ENCODE peak calls at places on chromosomes 3 and 15, in four cellular contexts. One of them, this sample, is unnamed.

GRCh38 chr3:98901032-98901464 is 447 bp downstream of the DCBLD2 start:
- DNase-seq in HFFc6: no peak
- DNase-seq in H9: peak
- DNase-seq in IMR-90: peak
- DNase-seq in this sample: peak

GRCh38 chr3:4232798-4233197 is 70.4 kb upstream of the SETMAR start:
- DNase-seq in HFFc6: no peak
- DNase-seq in H9: no peak
- DNase-seq in IMR-90: no peak
- DNase-seq in this sample: no peak

GRCh38 chr15:76285241-76285825 is 25.9 kb downstream of the ETFA start:
- DNase-seq in HFFc6: peak
- DNase-seq in H9: no peak
- DNase-seq in IMR-90: peak
- DNase-seq in this sample: peak

GRCh38 chr3:149501524-149501923 is 27.0 kb downstream of the TM4SF4 start:
- DNase-seq in HFFc6: peak
- DNase-seq in H9: no peak
- DNase-seq in IMR-90: peak
- DNase-seq in this sample: no peak

GRCh38 chr15:64856429-64857145 is 14.9 kb downstream of the PLEKHO2 start:
- DNase-seq in HFFc6: no peak
- DNase-seq in H9: peak
- DNase-seq in IMR-90: peak
- DNase-seq in this sample: no peak

GRCh38 chr3:146359841-146360240 is 108.9 kb upstream of the PLSCR4 start:
- DNase-seq in HFFc6: no peak
- DNase-seq in H9: no peak
- DNase-seq in IMR-90: no peak
- DNase-seq in this sample: no peak

GRCh38 chr3:151976211-151977050 is 103.0 kb downstream of the SUCNR1 start:
- DNase-seq in HFFc6: peak
- DNase-seq in H9: no peak
- DNase-seq in IMR-90: peak
- DNase-seq in this sample: peak

GRCh38 chr3:147987549-147987948 is 578.4 kb downstream of the ZIC1 start:
- DNase-seq in HFFc6: no peak
- DNase-seq in H9: no peak
- DNase-seq in IMR-90: no peak
- DNase-seq in this sample: no peak

GRCh38 chr3:119604878-119605277 is 7.2 kb downstream of the PLA1A start:
- DNase-seq in HFFc6: peak
- DNase-seq in H9: no peak
- DNase-seq in IMR-90: peak
- DNase-seq in this sample: no peak

GRCh38 chr15:62756326-62756994 is 286.1 kb upstream of the TPM1 start:
- DNase-seq in HFFc6: no peak
- DNase-seq in H9: no peak
- DNase-seq in IMR-90: no peak
- DNase-seq in this sample: no peak

GRCh38 chr3:159144891-159145290 is 343.0 kb downstream of the MFSD1 start:
- DNase-seq in HFFc6: no peak
- DNase-seq in H9: no peak
- DNase-seq in IMR-90: no peak
- DNase-seq in this sample: no peak

GRCh38 chr3:128503164-128503651 is 10.2 kb upstream of the GATA2 start:
- DNase-seq in HFFc6: no peak
- DNase-seq in H9: peak
- DNase-seq in IMR-90: no peak
- DNase-seq in this sample: peak

GRCh38 chr3:45545476-45545875 is 49.1 kb upstream of the LIMD1 start:
- DNase-seq in HFFc6: peak
- DNase-seq in H9: no peak
- DNase-seq in IMR-90: peak
- DNase-seq in this sample: peak

GRCh38 chr3:45546223-45546622 is 48.3 kb upstream of the LIMD1 start:
- DNase-seq in HFFc6: no peak
- DNase-seq in H9: no peak
- DNase-seq in IMR-90: no peak
- DNase-seq in this sample: no peak

GRCh38 chr3:45544024-45544718 is 50.4 kb upstream of the LIMD1 start:
- DNase-seq in HFFc6: no peak
- DNase-seq in H9: no peak
- DNase-seq in IMR-90: no peak
- DNase-seq in this sample: no peak

GRCh38 chr3:45546636-45547201 is 47.8 kb upstream of the LIMD1 start:
- DNase-seq in HFFc6: no peak
- DNase-seq in H9: peak
- DNase-seq in IMR-90: no peak
- DNase-seq in this sample: no peak

GRCh38 chr3:45544719-45545296 is 49.7 kb upstream of the LIMD1 start:
- DNase-seq in HFFc6: no peak
- DNase-seq in H9: no peak
- DNase-seq in IMR-90: no peak
- DNase-seq in this sample: no peak
- TF ChIP-seq CTCF in HFFc6: peak
- TF ChIP-seq CTCF in H9: peak
- TF ChIP-seq CTCF in IMR-90: peak
- TF ChIP-seq CTCF in this sample: no peak

DNA sequence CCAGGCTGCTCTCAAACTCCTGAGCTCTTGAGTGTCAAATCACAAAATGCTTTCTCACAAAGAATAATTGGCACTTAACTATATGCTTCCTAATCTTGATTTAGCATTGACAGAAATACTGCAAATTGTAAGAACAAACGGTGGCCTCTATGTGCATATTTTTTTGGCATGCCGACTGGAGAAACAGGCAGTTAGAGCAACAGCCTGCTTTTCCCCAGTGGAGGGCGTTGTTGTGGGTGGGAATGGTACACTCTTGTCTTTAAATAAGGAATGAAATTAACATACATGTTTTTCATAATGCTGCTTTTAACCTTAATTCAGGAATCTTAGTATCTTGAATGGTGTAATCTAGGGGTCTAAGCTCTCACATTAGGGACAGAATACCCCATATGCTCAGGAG is 31.1 kb upstream of the SV2B start:
- DNase-seq in HFFc6: no peak
- DNase-seq in H9: no peak
- DNase-seq in IMR-90: no peak
- DNase-seq in this sample: no peak
- TF ChIP-seq CTCF in HFFc6: no peak
- TF ChIP-seq CTCF in H9: peak
- TF ChIP-seq CTCF in IMR-90: no peak
- TF ChIP-seq CTCF in this sample: no peak

DNA sequence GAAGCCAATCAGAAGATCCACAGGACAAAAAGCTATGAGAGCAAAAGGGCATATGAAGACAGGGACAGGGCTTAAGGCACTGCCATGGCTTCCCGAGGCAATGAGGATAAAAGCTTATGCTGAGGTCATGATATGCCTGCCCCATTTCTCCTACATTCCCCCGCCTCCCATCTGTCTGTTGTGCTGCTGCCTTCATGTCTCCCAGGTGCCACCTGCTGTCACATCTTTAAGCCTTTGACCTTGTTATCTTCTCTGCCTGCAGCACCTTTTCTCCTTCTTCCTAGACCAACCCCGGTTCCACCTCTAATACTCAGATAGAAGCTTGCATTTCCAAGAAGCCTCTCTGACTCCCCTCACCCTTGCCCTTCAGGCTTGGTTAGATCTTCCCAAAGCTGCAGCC is 213.8 kb downstream of the ARRDC4 start:
- DNase-seq in HFFc6: peak
- DNase-seq in H9: peak
- DNase-seq in IMR-90: no peak
- DNase-seq in this sample: no peak
- TF ChIP-seq CTCF in HFFc6: peak
- TF ChIP-seq CTCF in H9: peak
- TF ChIP-seq CTCF in IMR-90: no peak
- TF ChIP-seq CTCF in this sample: no peak

DNA sequence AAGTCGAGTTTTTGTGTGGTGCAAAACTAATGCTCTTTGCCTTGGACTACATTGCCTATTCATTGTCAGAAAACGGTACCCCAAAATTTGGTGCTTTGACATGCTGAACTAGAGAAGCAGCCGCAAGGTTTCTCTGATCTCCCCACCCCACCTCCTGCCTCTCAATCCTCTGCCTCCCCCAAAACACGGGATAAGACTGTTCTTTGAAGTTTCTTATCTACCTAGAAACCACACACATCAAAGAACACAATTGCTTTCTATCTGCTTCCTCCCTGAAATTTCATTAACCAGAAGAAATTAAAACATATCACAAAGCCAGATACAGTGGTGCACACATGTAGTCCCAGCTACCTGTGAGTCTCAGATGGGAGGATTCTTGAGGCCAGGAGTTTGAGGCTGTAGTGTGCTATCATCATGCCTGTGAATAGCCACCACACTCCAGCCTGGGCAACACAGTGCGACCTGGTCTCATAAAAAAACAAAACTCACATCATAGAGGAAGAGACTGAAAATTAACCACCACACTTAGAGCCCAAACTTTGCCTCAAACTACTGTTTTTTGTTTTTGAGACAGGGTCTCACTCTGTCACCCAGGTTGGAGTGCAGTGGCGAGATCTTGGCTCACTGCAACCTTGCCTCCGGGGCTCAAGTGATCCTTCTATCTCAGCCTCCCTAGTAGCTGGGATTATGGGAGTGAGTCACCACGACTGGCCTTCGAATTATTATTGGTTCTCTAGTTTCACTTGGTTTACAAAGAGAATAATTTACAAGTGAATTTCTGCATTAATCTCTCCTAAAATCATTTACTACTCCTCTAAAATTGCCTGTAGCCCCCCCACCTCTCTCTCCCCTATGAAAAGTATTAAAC is 2.7 kb upstream of the PCNP start:
- DNase-seq in HFFc6: no peak
- DNase-seq in H9: no peak
- DNase-seq in IMR-90: no peak
- DNase-seq in this sample: no peak
- TF ChIP-seq CTCF in HFFc6: no peak
- TF ChIP-seq CTCF in H9: no peak
- TF ChIP-seq CTCF in IMR-90: no peak
- TF ChIP-seq CTCF in this sample: no peak

GRCh38 chr3:38171622-38172021 is 6.3 kb downstream of the OXSR1 start:
- DNase-seq in HFFc6: no peak
- DNase-seq in H9: no peak
- DNase-seq in IMR-90: no peak
- DNase-seq in this sample: no peak
- TF ChIP-seq CTCF in HFFc6: no peak
- TF ChIP-seq CTCF in H9: no peak
- TF ChIP-seq CTCF in IMR-90: no peak
- TF ChIP-seq CTCF in this sample: no peak

GRCh38 chr3:45693941-45694521 is 4.8 kb downstream of the SACM1L start:
- DNase-seq in HFFc6: no peak
- DNase-seq in H9: no peak
- DNase-seq in IMR-90: no peak
- DNase-seq in this sample: no peak
- TF ChIP-seq CTCF in HFFc6: peak
- TF ChIP-seq CTCF in H9: peak
- TF ChIP-seq CTCF in IMR-90: no peak
- TF ChIP-seq CTCF in this sample: no peak

GRCh38 chr3:63655519-63655918 is 3.0 kb downstream of the SNTN start:
- DNase-seq in HFFc6: peak
- DNase-seq in H9: no peak
- DNase-seq in IMR-90: peak
- DNase-seq in this sample: no peak

GRCh38 chr3:63656791-63657190 is 4.3 kb downstream of the SNTN start:
- DNase-seq in HFFc6: peak
- DNase-seq in H9: no peak
- DNase-seq in IMR-90: peak
- DNase-seq in this sample: no peak

GRCh38 chr3:63662500-63662899 is 10.0 kb downstream of the SNTN start:
- DNase-seq in HFFc6: peak
- DNase-seq in H9: peak
- DNase-seq in IMR-90: no peak
- DNase-seq in this sample: peak

GRCh38 chr3:63662011-63662410 is 9.5 kb downstream of the SNTN start:
- DNase-seq in HFFc6: no peak
- DNase-seq in H9: no peak
- DNase-seq in IMR-90: no peak
- DNase-seq in this sample: no peak

DNA sequence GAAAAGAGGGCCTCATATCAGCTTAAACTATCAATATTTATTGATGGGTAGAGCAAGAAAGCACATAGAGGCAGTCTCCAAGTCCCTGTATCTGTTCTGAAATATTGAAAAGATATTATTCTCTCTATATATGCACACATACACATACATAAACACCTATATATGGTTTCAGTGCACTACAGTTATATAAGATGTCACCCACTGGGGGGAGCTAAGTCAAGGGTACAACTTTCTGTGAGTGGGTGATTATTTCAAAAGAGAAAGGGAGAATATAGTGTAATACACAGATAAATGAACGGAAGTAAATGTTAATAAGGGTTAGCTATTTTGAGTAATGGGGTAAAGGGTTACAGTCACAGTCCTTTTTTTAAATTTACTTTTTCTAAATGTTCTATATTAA is 8.8 kb downstream of the SNTN start:
- DNase-seq in HFFc6: no peak
- DNase-seq in H9: no peak
- DNase-seq in IMR-90: no peak
- DNase-seq in this sample: peak
- TF ChIP-seq CTCF in HFFc6: peak
- TF ChIP-seq CTCF in H9: peak
- TF ChIP-seq CTCF in IMR-90: peak
- TF ChIP-seq CTCF in this sample: no peak

DNA sequence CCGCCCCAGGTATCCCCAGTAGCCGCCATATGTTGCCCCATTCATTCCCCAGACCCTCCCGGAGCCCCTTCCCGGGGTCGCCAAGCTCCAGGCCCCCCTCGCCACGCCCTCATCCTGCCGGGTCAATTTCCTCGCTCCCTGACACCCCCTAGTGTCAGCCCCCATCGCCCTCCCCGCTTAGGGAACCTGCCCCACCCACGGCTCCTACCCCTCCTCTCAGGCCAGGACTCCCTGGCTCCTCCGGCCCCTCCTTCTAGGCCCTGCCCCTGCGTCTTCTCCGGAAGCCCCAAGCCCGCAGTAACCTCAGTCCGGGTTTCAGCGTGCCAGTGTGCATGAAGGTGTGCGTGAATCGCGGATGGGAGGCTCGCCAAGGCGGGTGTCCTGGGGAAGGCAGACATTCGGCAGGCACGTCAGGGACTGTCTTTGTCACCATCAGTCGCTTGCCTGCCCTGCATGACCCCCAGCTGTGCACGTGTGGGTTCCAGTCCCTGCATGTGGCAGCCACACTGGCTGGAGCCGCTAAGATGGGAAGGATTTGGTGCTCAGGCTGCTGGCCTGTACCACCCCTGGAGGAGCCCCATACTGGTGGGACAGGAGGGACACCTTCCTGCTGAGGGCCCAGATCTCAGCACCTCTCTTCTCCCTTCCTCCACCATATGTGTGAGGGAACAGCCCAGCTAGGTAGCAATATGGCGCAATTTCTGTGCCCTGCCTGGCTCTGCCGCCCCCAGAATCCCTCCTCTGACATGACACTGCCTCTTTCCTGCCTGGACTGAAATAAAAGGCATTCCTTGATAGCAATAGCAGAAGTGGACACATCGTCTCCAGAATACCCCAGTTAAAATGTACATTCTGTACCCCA is 704 bp downstream of the DISP2 start:
- DNase-seq in HFFc6: no peak
- DNase-seq in H9: peak
- DNase-seq in IMR-90: no peak
- DNase-seq in this sample: peak
- TF ChIP-seq CTCF in HFFc6: no peak
- TF ChIP-seq CTCF in H9: no peak
- TF ChIP-seq CTCF in IMR-90: peak
- TF ChIP-seq CTCF in this sample: no peak

This sample was measured in Calu3.